ENCODE peak calls at places on chromosome 17, in six cellular contexts. One of them, this sample, is unnamed.

GRCh38 chr17:1793447-1793806 is 31.6 kb downstream of the SERPINF1 start:
- DNase-seq in upper lobe of right lung: no peak
- DNase-seq in activated CD8-positive, alpha-beta memory T cell treated with anti-CD3 and anti-CD28 coated beads for 48 hours: no peak
- DNase-seq in Right ventricle myocardium superior: no peak
- DNase-seq in iris pigment epithelial cell: no peak
- DNase-seq in AG04450: no peak
- DNase-seq in this sample: no peak

GRCh38 chr17:37791434-37791833 is 46.6 kb upstream of the HNF1B start:
- DNase-seq in upper lobe of right lung: no peak
- DNase-seq in activated CD8-positive, alpha-beta memory T cell treated with anti-CD3 and anti-CD28 coated beads for 48 hours: peak; percentile 27
- DNase-seq in Right ventricle myocardium superior: no peak
- DNase-seq in iris pigment epithelial cell: peak; percentile 26
- DNase-seq in AG04450: no peak
- DNase-seq in this sample: no peak

GRCh38 chr17:8079291-8080207 is 8.0 kb downstream of the ALOX12B start:
- DNase-seq in upper lobe of right lung: peak; percentile 87
- DNase-seq in activated CD8-positive, alpha-beta memory T cell treated with anti-CD3 and anti-CD28 coated beads for 48 hours: peak; percentile 80
- DNase-seq in Right ventricle myocardium superior: peak; percentile 84
- DNase-seq in iris pigment epithelial cell: peak; percentile 31
- DNase-seq in AG04450: no peak
- DNase-seq in this sample: no peak

GRCh38 chr17:47368262-47368661 is 44.5 kb downstream of the EFCAB13 start:
- DNase-seq in upper lobe of right lung: no peak
- DNase-seq in activated CD8-positive, alpha-beta memory T cell treated with anti-CD3 and anti-CD28 coated beads for 48 hours: no peak
- DNase-seq in Right ventricle myocardium superior: no peak
- DNase-seq in iris pigment epithelial cell: no peak
- DNase-seq in AG04450: no peak
- DNase-seq in this sample: no peak

GRCh38 chr17:31807846-31808245 is 51.2 kb downstream of the COPRS start:
- DNase-seq in upper lobe of right lung: no peak
- DNase-seq in activated CD8-positive, alpha-beta memory T cell treated with anti-CD3 and anti-CD28 coated beads for 48 hours: no peak
- DNase-seq in Right ventricle myocardium superior: no peak
- DNase-seq in iris pigment epithelial cell: no peak
- DNase-seq in AG04450: no peak
- DNase-seq in this sample: no peak

GRCh38 chr17:72164340-72164739 is 43.5 kb downstream of the SOX9 start:
- DNase-seq in upper lobe of right lung: no peak
- DNase-seq in activated CD8-positive, alpha-beta memory T cell treated with anti-CD3 and anti-CD28 coated beads for 48 hours: no peak
- DNase-seq in Right ventricle myocardium superior: no peak
- DNase-seq in iris pigment epithelial cell: no peak
- DNase-seq in AG04450: no peak
- DNase-seq in this sample: no peak

GRCh38 chr17:59406808-59407381 is 75.4 kb downstream of the YPEL2 start:
- DNase-seq in upper lobe of right lung: no peak
- DNase-seq in activated CD8-positive, alpha-beta memory T cell treated with anti-CD3 and anti-CD28 coated beads for 48 hours: no peak
- DNase-seq in Right ventricle myocardium superior: no peak
- DNase-seq in iris pigment epithelial cell: peak; percentile 81
- DNase-seq in AG04450: peak; percentile 26
- DNase-seq in this sample: peak; percentile 27

GRCh38 chr17:9298135-9298534 is 276.8 kb downstream of the NTN1 start:
- DNase-seq in upper lobe of right lung: no peak
- DNase-seq in activated CD8-positive, alpha-beta memory T cell treated with anti-CD3 and anti-CD28 coated beads for 48 hours: no peak
- DNase-seq in Right ventricle myocardium superior: no peak
- DNase-seq in iris pigment epithelial cell: no peak
- DNase-seq in AG04450: no peak
- DNase-seq in this sample: no peak

GRCh38 chr17:72413077-72414031 is 292.5 kb downstream of the SOX9 start:
- DNase-seq in upper lobe of right lung: no peak
- DNase-seq in activated CD8-positive, alpha-beta memory T cell treated with anti-CD3 and anti-CD28 coated beads for 48 hours: no peak
- DNase-seq in Right ventricle myocardium superior: no peak
- DNase-seq in iris pigment epithelial cell: no peak
- DNase-seq in AG04450: no peak
- DNase-seq in this sample: no peak

GRCh38 chr17:76382305-76382802 is 2.1 kb upstream of the SPHK1 start:
- DNase-seq in upper lobe of right lung: no peak
- DNase-seq in activated CD8-positive, alpha-beta memory T cell treated with anti-CD3 and anti-CD28 coated beads for 48 hours: no peak
- DNase-seq in Right ventricle myocardium superior: peak; percentile 67
- DNase-seq in iris pigment epithelial cell: peak; percentile 51
- DNase-seq in AG04450: no peak
- DNase-seq in this sample: no peak

GRCh38 chr17:39926588-39927100 is 757 bp downstream of the ORMDL3 start:
- DNase-seq in upper lobe of right lung: peak; percentile 81
- DNase-seq in activated CD8-positive, alpha-beta memory T cell treated with anti-CD3 and anti-CD28 coated beads for 48 hours: peak; percentile 30
- DNase-seq in Right ventricle myocardium superior: peak; percentile 58
- DNase-seq in iris pigment epithelial cell: peak; percentile 68
- DNase-seq in AG04450: no peak
- DNase-seq in this sample: no peak

GRCh38 chr17:33056392-33057146 is 64.9 kb downstream of the SPACA3 start:
- DNase-seq in upper lobe of right lung: no peak
- DNase-seq in activated CD8-positive, alpha-beta memory T cell treated with anti-CD3 and anti-CD28 coated beads for 48 hours: no peak
- DNase-seq in Right ventricle myocardium superior: no peak
- DNase-seq in iris pigment epithelial cell: no peak
- DNase-seq in AG04450: no peak
- DNase-seq in this sample: no peak

GRCh38 chr17:50457621-50458020 is 11.1 kb downstream of the CHAD start:
- DNase-seq in upper lobe of right lung: no peak
- DNase-seq in activated CD8-positive, alpha-beta memory T cell treated with anti-CD3 and anti-CD28 coated beads for 48 hours: no peak
- DNase-seq in Right ventricle myocardium superior: no peak
- DNase-seq in iris pigment epithelial cell: no peak
- DNase-seq in AG04450: no peak
- DNase-seq in this sample: no peak

GRCh38 chr17:3770471-3770870 is 30.5 kb downstream of the ITGAE start:
- DNase-seq in upper lobe of right lung: no peak
- DNase-seq in activated CD8-positive, alpha-beta memory T cell treated with anti-CD3 and anti-CD28 coated beads for 48 hours: no peak
- DNase-seq in Right ventricle myocardium superior: no peak
- DNase-seq in iris pigment epithelial cell: no peak
- DNase-seq in AG04450: no peak
- DNase-seq in this sample: no peak

GRCh38 chr17:79027274-79027924 is 3.4 kb downstream of the C1QTNF1 start:
- DNase-seq in upper lobe of right lung: peak; percentile 63
- DNase-seq in activated CD8-positive, alpha-beta memory T cell treated with anti-CD3 and anti-CD28 coated beads for 48 hours: no peak
- DNase-seq in Right ventricle myocardium superior: no peak
- DNase-seq in iris pigment epithelial cell: no peak
- DNase-seq in AG04450: no peak
- DNase-seq in this sample: no peak

GRCh38 chr17:47275245-47275984 is 21.8 kb downstream of the ITGB3 start:
- DNase-seq in upper lobe of right lung: no peak
- DNase-seq in activated CD8-positive, alpha-beta memory T cell treated with anti-CD3 and anti-CD28 coated beads for 48 hours: no peak
- DNase-seq in Right ventricle myocardium superior: peak; percentile 95
- DNase-seq in iris pigment epithelial cell: peak; percentile 73
- DNase-seq in AG04450: peak; percentile 83
- DNase-seq in this sample: peak; percentile 96

GRCh38 chr17:38451030-38451839 is 23.0 kb downstream of the ARHGAP23 start:
- DNase-seq in upper lobe of right lung: no peak
- DNase-seq in activated CD8-positive, alpha-beta memory T cell treated with anti-CD3 and anti-CD28 coated beads for 48 hours: no peak
- DNase-seq in Right ventricle myocardium superior: peak; percentile 71
- DNase-seq in iris pigment epithelial cell: peak; percentile 82
- DNase-seq in AG04450: no peak
- DNase-seq in this sample: no peak

GRCh38 chr17:27873746-27874145 is 19.4 kb downstream of the LYRM9 start:
- DNase-seq in upper lobe of right lung: no peak
- DNase-seq in activated CD8-positive, alpha-beta memory T cell treated with anti-CD3 and anti-CD28 coated beads for 48 hours: no peak
- DNase-seq in Right ventricle myocardium superior: no peak
- DNase-seq in iris pigment epithelial cell: peak; percentile 10
- DNase-seq in AG04450: no peak
- DNase-seq in this sample: no peak

GRCh38 chr17:80704381-80704819 is 159.8 kb downstream of the RPTOR start:
- DNase-seq in upper lobe of right lung: no peak
- DNase-seq in activated CD8-positive, alpha-beta memory T cell treated with anti-CD3 and anti-CD28 coated beads for 48 hours: no peak
- DNase-seq in Right ventricle myocardium superior: no peak
- DNase-seq in iris pigment epithelial cell: peak; percentile 74
- DNase-seq in AG04450: no peak
- DNase-seq in this sample: no peak

GRCh38 chr17:63785556-63785955 is 11.6 kb downstream of the DDX42 start:
- DNase-seq in upper lobe of right lung: no peak
- DNase-seq in activated CD8-positive, alpha-beta memory T cell treated with anti-CD3 and anti-CD28 coated beads for 48 hours: no peak
- DNase-seq in Right ventricle myocardium superior: no peak
- DNase-seq in iris pigment epithelial cell: peak; percentile 78
- DNase-seq in AG04450: no peak
- DNase-seq in this sample: no peak

GRCh38 chr17:58487589-58488427 is at the start of gene HSF5:
- DNase-seq in upper lobe of right lung: peak; percentile 75
- DNase-seq in activated CD8-positive, alpha-beta memory T cell treated with anti-CD3 and anti-CD28 coated beads for 48 hours: peak; percentile 39
- DNase-seq in Right ventricle myocardium superior: peak; percentile 66
- DNase-seq in iris pigment epithelial cell: peak; percentile 7
- DNase-seq in AG04450: no peak
- DNase-seq in this sample: no peak

GRCh38 chr17:978110-979093 is 1.2 kb downstream of the NXN start:
- DNase-seq in upper lobe of right lung: peak; percentile 77
- DNase-seq in activated CD8-positive, alpha-beta memory T cell treated with anti-CD3 and anti-CD28 coated beads for 48 hours: no peak
- DNase-seq in Right ventricle myocardium superior: peak; percentile 52
- DNase-seq in iris pigment epithelial cell: peak; percentile 36
- DNase-seq in AG04450: no peak
- DNase-seq in this sample: no peak

GRCh38 chr17:14329900-14330491 is 29.1 kb downstream of the HS3ST3B1 start:
- DNase-seq in upper lobe of right lung: no peak
- DNase-seq in activated CD8-positive, alpha-beta memory T cell treated with anti-CD3 and anti-CD28 coated beads for 48 hours: no peak
- DNase-seq in Right ventricle myocardium superior: no peak
- DNase-seq in iris pigment epithelial cell: no peak
- DNase-seq in AG04450: no peak
- DNase-seq in this sample: no peak

GRCh38 chr17:81939881-81940385 is 2.8 kb upstream of the PYCR1 start:
- DNase-seq in upper lobe of right lung: peak; percentile 69
- DNase-seq in activated CD8-positive, alpha-beta memory T cell treated with anti-CD3 and anti-CD28 coated beads for 48 hours: no peak
- DNase-seq in Right ventricle myocardium superior: peak; percentile 89
- DNase-seq in iris pigment epithelial cell: no peak
- DNase-seq in AG04450: no peak
- DNase-seq in this sample: no peak

GRCh38 chr17:44909681-44910144 is 5.6 kb downstream of the GFAP start:
- DNase-seq in upper lobe of right lung: no peak
- DNase-seq in activated CD8-positive, alpha-beta memory T cell treated with anti-CD3 and anti-CD28 coated beads for 48 hours: no peak
- DNase-seq in Right ventricle myocardium superior: no peak
- DNase-seq in iris pigment epithelial cell: peak; percentile 50
- DNase-seq in AG04450: peak; percentile 20
- DNase-seq in this sample: peak; percentile 42

GRCh38 chr17:77233635-77234334 is 93.0 kb downstream of the SEC14L1 start:
- DNase-seq in upper lobe of right lung: no peak
- DNase-seq in activated CD8-positive, alpha-beta memory T cell treated with anti-CD3 and anti-CD28 coated beads for 48 hours: no peak
- DNase-seq in Right ventricle myocardium superior: no peak
- DNase-seq in iris pigment epithelial cell: peak; percentile 95
- DNase-seq in AG04450: peak; percentile 88
- DNase-seq in this sample: no peak

GRCh38 chr17:48483471-48484131 is 47.2 kb downstream of the HOXB1 start:
- DNase-seq in upper lobe of right lung: no peak
- DNase-seq in activated CD8-positive, alpha-beta memory T cell treated with anti-CD3 and anti-CD28 coated beads for 48 hours: no peak
- DNase-seq in Right ventricle myocardium superior: no peak
- DNase-seq in iris pigment epithelial cell: peak; percentile 98
- DNase-seq in AG04450: peak; percentile 97
- DNase-seq in this sample: peak; percentile 10

GRCh38 chr17:80187493-80187892 is 17.7 kb downstream of the CARD14 start:
- DNase-seq in upper lobe of right lung: peak; percentile 83
- DNase-seq in activated CD8-positive, alpha-beta memory T cell treated with anti-CD3 and anti-CD28 coated beads for 48 hours: no peak
- DNase-seq in Right ventricle myocardium superior: peak; percentile 76
- DNase-seq in iris pigment epithelial cell: peak; percentile 44
- DNase-seq in AG04450: no peak
- DNase-seq in this sample: no peak

GRCh38 chr17:6070280-6070894 is at the start of gene WSCD1:
- DNase-seq in upper lobe of right lung: no peak
- DNase-seq in activated CD8-positive, alpha-beta memory T cell treated with anti-CD3 and anti-CD28 coated beads for 48 hours: no peak
- DNase-seq in Right ventricle myocardium superior: no peak
- DNase-seq in iris pigment epithelial cell: no peak
- DNase-seq in AG04450: no peak
- DNase-seq in this sample: no peak

GRCh38 chr17:43823350-43824084 is 9.4 kb downstream of the MPP3 start:
- DNase-seq in upper lobe of right lung: peak; percentile 79
- DNase-seq in activated CD8-positive, alpha-beta memory T cell treated with anti-CD3 and anti-CD28 coated beads for 48 hours: no peak
- DNase-seq in Right ventricle myocardium superior: peak; percentile 79
- DNase-seq in iris pigment epithelial cell: no peak
- DNase-seq in AG04450: no peak
- DNase-seq in this sample: no peak

GRCh38 chr17:65495255-65496060 is 66.0 kb downstream of the AXIN2 start:
- DNase-seq in upper lobe of right lung: peak; percentile 77
- DNase-seq in activated CD8-positive, alpha-beta memory T cell treated with anti-CD3 and anti-CD28 coated beads for 48 hours: no peak
- DNase-seq in Right ventricle myocardium superior: no peak
- DNase-seq in iris pigment epithelial cell: peak; percentile 4
- DNase-seq in AG04450: no peak
- DNase-seq in this sample: no peak

GRCh38 chr17:17056167-17056562 is 13.9 kb downstream of the MPRIP start:
- DNase-seq in upper lobe of right lung: peak; percentile 66
- DNase-seq in activated CD8-positive, alpha-beta memory T cell treated with anti-CD3 and anti-CD28 coated beads for 48 hours: no peak
- DNase-seq in Right ventricle myocardium superior: no peak
- DNase-seq in iris pigment epithelial cell: no peak
- DNase-seq in AG04450: no peak
- DNase-seq in this sample: no peak

GRCh38 chr17:64554028-64554637 is 47.4 kb downstream of the CEP95 start:
- DNase-seq in upper lobe of right lung: no peak
- DNase-seq in activated CD8-positive, alpha-beta memory T cell treated with anti-CD3 and anti-CD28 coated beads for 48 hours: no peak
- DNase-seq in Right ventricle myocardium superior: no peak
- DNase-seq in iris pigment epithelial cell: no peak
- DNase-seq in AG04450: no peak
- DNase-seq in this sample: no peak

GRCh38 chr17:71338396-71338795 is 782.4 kb upstream of the SOX9 start:
- DNase-seq in upper lobe of right lung: no peak
- DNase-seq in activated CD8-positive, alpha-beta memory T cell treated with anti-CD3 and anti-CD28 coated beads for 48 hours: no peak
- DNase-seq in Right ventricle myocardium superior: no peak
- DNase-seq in iris pigment epithelial cell: peak; percentile 51
- DNase-seq in AG04450: no peak
- DNase-seq in this sample: no peak

GRCh38 chr17:65028537-65028843 is 28.1 kb downstream of the GNA13 start:
- DNase-seq in upper lobe of right lung: no peak
- DNase-seq in activated CD8-positive, alpha-beta memory T cell treated with anti-CD3 and anti-CD28 coated beads for 48 hours: no peak
- DNase-seq in Right ventricle myocardium superior: no peak
- DNase-seq in iris pigment epithelial cell: no peak
- DNase-seq in AG04450: no peak
- DNase-seq in this sample: no peak